ENCODE peak calls at places on chromosomes 7 and 10, in four cellular contexts. C, N, K and W are unnamed samples.

GRCh38 chr7:90404777-90405176 is 1.5 kb downstream of the CLDN12 start:
- DNase-seq in N (peak; percentile 24), C (no peak), K (no peak), W (no peak)

GRCh38 chr10:96283756-96284155 is 12.4 kb upstream of the BLNK start:
- DNase-seq in C (no peak), N (no peak), K (no peak), W (peak; percentile 95)

GRCh38 chr7:37604078-37604477 is 79.5 kb upstream of the GPR141 start:
- DNase-seq in N (no peak), C (no peak), K (no peak), W (no peak)

GRCh38 chr7:113015038-113015645 is 71.5 kb downstream of the GPR85 start:
- DNase-seq in N (peak; percentile 27), C (no peak), K (no peak), W (no peak)

GRCh38 chr7:139680676-139681462 is 96.9 kb downstream of the HIPK2 start:
- DNase-seq in C (no peak), N (peak; percentile 100), K (no peak), W (peak; percentile 39)

GRCh38 chr7:132004528-132004927 is 448.1 kb upstream of the PODXL start:
- DNase-seq in K (no peak), C (no peak), N (no peak), W (no peak)

GRCh38 chr10:15141136-15142067 is 27.1 kb downstream of the NMT2 start:
- DNase-seq in C (no peak), K (no peak), N (no peak), W (peak; percentile 50)

GRCh38 chr10:69382382-69383117 is 34.2 kb downstream of the TACR2 start:
- DNase-seq in K (no peak), C (no peak), N (peak; percentile 74), W (no peak)

GRCh38 chr10:61974611-61975010 is 73.1 kb downstream of the ARID5B start:
- DNase-seq in C (no peak), N (peak; percentile 83), K (no peak), W (no peak)

GRCh38 chr10:122018951-122019413 is 30.0 kb downstream of the TACC2 start:
- DNase-seq in C (no peak), N (no peak), K (no peak), W (no peak)

GRCh38 chr7:98202367-98203195 is 8.7 kb upstream of the BHLHA15 start:
- DNase-seq in C (no peak), N (no peak), K (no peak), W (no peak)

GRCh38 chr10:77823811-77824542 is 102.6 kb downstream of the DLG5 start:
- DNase-seq in N (no peak), K (no peak), C (no peak), W (no peak)

GRCh38 chr7:30028749-30029635 is 780 bp downstream of the PLEKHA8 start:
- DNase-seq in N (peak; percentile 59), K (no peak), C (no peak), W (peak; percentile 74)

GRCh38 chr7:70098133-70098561 is 499.9 kb downstream of the AUTS2 start:
- DNase-seq in K (no peak), N (no peak), C (no peak), W (no peak)

GRCh38 chr10:75210193-75211006 is at the start of gene VDAC2:
- DNase-seq in C (peak; percentile 89), N (peak; percentile 86), K (no peak), W (peak; percentile 79)
- H2BK12ac ChIP-seq in C (peak within 1 kb of the TSS; percentile 93), N (peak within 1 kb of the TSS; percentile 92), K (peak within 1 kb of the TSS; percentile 99), W (peak within 1 kb of the TSS; percentile 46)

GRCh38 chr7:129489491-129489890 is 12.8 kb upstream of the SMKR1 start:
- DNase-seq in C (no peak), N (peak; percentile 79), K (no peak), W (peak; percentile 47)
- H3K23ac ChIP-seq in C (no peak overlapping the region), N (no peak overlapping the region), K (no peak overlapping the region), W (no peak overlapping the region)

DNA sequence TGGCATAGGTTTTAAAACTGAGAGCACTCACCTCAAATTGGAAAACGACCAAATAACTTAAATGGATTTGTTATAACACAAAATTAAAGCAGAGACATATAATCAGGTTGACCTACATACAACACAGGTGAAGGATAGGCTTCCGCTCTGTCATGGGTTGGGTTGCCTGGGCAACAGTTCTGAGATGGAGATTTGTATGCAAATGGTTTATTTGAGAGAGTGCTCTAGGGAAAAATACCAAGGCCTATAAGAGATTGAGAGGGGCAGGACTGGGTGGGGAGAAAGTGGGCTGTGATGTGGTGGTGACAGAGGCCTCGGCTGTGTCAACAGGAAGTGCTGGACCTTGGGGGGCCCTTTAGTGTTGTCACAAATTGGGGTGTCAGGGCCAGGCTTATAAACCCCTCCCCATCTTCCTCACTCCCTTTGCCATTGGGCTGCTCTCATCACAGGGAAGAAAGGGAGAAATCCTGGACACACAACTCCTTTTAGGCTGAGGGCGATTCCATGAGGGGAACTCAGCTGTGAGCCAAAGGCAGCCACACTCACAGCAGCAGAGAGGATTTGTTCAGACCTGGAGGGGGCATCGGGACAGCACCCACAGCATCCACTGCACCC is 105.5 kb upstream of the LYZL1 start:
- DNase-seq in C (no peak), K (no peak), N (no peak), W (no peak)
- H2BK12ac ChIP-seq in C (no peak overlapping the region), K (no peak overlapping the region), N (no peak overlapping the region), W (peak overlapping the region; percentile 90)

DNA sequence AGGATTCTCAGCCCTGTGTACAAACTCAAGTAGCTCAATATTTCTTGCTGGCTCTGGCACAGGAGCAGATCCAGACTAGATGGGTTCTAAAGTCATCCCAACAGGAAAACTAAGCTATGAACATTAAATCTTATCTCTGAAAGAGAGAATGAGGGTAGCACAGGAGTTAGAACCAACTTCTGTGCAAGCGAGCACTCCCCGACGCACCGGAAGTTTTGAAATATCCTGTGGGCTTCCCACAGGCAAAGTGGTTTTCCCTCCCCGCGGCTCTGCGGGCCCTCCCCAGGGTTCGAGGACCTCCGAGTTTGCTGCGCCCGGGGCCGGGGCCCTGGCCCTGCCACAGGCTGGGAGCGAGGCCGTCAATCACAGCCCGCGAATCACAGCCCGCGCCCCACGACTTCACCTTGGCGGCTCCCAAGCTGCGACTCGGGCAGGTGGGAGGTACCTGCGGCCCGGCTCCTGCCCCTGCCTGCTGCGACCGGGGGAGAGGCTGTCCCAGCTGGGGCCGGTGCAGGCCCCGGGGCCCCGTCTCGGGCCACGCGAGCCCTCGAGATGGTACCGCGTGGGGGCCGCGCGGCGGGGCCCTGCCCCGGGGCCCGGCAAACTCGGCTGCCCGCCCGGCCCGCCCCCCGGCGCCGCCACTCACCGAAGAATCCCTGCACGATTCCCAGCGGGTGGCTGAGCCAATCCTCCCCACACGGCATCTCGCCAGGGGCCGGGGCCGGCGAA is 598 bp downstream of the MCMBP start:
- DNase-seq in C (peak; percentile 11), K (no peak), N (peak; percentile 55), W (peak; percentile 46)
- H3K23ac ChIP-seq in C (peak overlapping the region; percentile 46), K (no peak overlapping the region), N (no peak overlapping the region), W (no peak overlapping the region)

GRCh38 chr10:129531969-129532660 is 65.1 kb downstream of the MGMT start:
- DNase-seq in N (no peak), K (no peak), C (no peak), W (no peak)
- H2BK12ac ChIP-seq in N (no peak overlapping the region), K (peak overlapping the region; percentile 94), C (peak overlapping the region; percentile 95), W (peak overlapping the region; percentile 96)

GRCh38 chr10:52319926-52320325 is 5.8 kb downstream of the DKK1 start:
- DNase-seq in N (peak; percentile 19), C (no peak), K (no peak), W (no peak)
- H3K23ac ChIP-seq in N (no peak overlapping the region), C (no peak overlapping the region), K (no peak overlapping the region), W (no peak overlapping the region)

GRCh38 chr10:10317151-10317550 is 700.5 kb upstream of the CELF2 start:
- DNase-seq in N (no peak), K (no peak), C (no peak), W (no peak)

GRCh38 chr10:10320981-10321380 is 696.7 kb upstream of the CELF2 start:
- DNase-seq in N (peak; percentile 47), C (no peak), K (no peak), W (no peak)

GRCh38 chr10:10313099-10313875 is 704.4 kb upstream of the CELF2 start:
- DNase-seq in N (peak; percentile 35), C (no peak), K (no peak), W (no peak)

GRCh38 chr10:10311966-10312365 is 705.7 kb upstream of the CELF2 start:
- DNase-seq in C (no peak), N (no peak), K (no peak), W (no peak)

DNA sequence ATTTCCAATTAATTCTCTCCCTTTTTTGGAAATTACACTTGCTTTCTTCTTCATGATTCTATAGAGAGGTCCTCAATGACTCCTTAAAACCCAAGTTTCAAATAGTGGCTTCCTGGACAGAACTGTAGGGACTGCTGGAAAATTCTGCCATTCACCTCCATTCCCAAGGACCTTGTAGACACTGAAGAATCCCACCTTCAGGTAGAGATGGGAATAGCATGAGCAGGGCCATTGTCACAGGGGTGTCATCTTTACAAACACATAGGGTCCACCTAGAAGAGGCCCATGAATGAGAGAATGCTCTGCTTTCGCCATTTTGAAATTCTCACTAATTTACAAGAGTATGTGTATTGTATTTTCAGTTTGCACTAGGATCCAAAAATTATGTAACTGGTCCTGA is 701.7 kb upstream of the CELF2 start:
- DNase-seq in C (no peak), K (no peak), N (no peak), W (no peak)
- H2BK12ac ChIP-seq in C (no peak overlapping the region), K (no peak overlapping the region), N (no peak overlapping the region), W (no peak overlapping the region)

GRCh38 chr7:46811529-46811928 is 770.4 kb downstream of the TNS3 start:
- DNase-seq in K (no peak), C (no peak), N (peak; percentile 96), W (no peak)
- H3K23ac ChIP-seq in K (no peak overlapping the region), C (no peak overlapping the region), N (no peak overlapping the region), W (no peak overlapping the region)

DNA sequence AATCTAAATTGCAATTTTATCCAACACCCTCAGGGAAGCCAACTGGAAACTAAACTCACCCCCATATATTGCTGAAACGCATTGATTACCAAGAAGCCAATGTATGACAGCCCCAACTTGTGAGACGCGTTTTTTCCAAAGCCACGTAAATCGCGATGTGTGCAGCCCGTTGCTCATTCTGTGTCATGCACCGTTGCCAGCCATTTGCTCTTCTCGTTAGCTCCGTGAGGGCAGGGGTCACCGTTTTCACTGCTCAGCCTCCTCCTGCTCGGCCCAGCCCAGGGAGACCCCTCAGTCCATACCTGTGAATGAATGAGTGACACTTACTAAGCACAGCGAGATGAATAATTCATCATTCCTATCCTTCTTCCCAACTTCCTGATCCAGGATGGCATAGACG is 104.4 kb upstream of the SDK1 start:
- DNase-seq in C (no peak), K (no peak), N (no peak), W (no peak)
- H2BK12ac ChIP-seq in C (no peak overlapping the region), K (peak overlapping the region; percentile 97), N (no peak overlapping the region), W (no peak overlapping the region)

DNA sequence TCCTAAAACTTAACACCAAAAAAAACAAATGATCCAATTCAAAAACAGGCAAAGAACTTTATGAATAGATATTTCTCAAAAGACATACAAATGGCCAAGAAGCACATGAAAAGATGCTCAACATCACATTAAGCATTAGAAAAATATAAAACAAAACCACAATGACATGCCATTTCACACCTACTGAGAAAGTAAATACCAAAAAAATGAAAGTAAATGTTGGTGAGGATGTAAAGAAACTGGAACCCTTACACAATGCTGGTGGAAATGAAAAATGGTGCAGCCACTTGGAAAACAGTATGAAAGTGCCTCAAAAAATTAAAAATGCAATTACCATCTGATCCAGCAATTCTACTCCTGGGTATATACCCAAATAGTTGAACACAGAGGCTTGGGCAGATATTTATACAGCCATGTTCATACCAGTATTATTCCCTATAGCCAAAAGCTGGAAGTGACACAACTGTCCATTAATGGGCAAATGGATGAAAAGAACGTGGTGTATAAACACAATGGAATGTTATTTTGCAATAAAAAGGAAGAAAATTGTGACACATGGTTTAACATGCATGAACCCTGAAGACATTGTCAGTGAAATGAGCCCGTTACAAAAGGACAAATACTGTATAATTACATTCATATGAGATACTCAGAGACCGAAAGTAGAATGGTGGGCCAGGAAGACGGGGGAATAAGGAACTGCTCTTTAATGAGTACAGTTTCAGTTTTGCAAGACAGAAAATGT is 89.0 kb downstream of the JMJD1C start:
- DNase-seq in N (peak; percentile 72), K (no peak), C (no peak), W (peak; percentile 38)
- H3K23ac ChIP-seq in N (no peak overlapping the region), K (no peak overlapping the region), C (no peak overlapping the region), W (no peak overlapping the region)